ENCODE peak calls at places on chromosomes 3 and 15, in ten cellular contexts. I is breast epithelium, B is transverse colon, A is HCT116, T is esophagus muscularis mucosa, N is spleen, J is SK-N-SH, Y is vagina, G is K562, L is suprapubic skin. M is an unnamed sample.

GRCh38 chr3:15345051-15345607 is 12.7 kb upstream of the SH3BP5 start:
- DNase-seq in L (no peak), J (no peak), T (no peak), I (no peak), B (peak), N (no peak), Y (no peak), A (no peak), G (no peak), M (no peak)

GRCh38 chr3:13133471-13133981 is 60.3 kb upstream of the IQSEC1 start:
- DNase-seq in T (no peak), G (no peak), I (peak), J (no peak), B (peak), Y (no peak), N (peak), L (peak), A (no peak), M (peak)

GRCh38 chr3:61663728-61664492 is 102.5 kb downstream of the PTPRG start:
- DNase-seq in I (no peak), B (no peak), A (peak), L (no peak), T (no peak), N (no peak), J (peak), Y (no peak), G (no peak), M (no peak)

GRCh38 chr3:171908731-171909130 is 65.6 kb downstream of the TMEM212 start:
- DNase-seq in A (no peak), L (no peak), G (no peak), N (no peak), B (no peak), I (no peak), J (no peak), Y (no peak), T (no peak), M (no peak)

GRCh38 chr3:60893946-60894345 is 357.3 kb downstream of the FHIT start:
- DNase-seq in N (no peak), T (no peak), Y (no peak), A (no peak), B (no peak), I (no peak), J (no peak), G (no peak), L (no peak), M (no peak)

GRCh38 chr3:110804856-110805255 is 266.8 kb upstream of the NECTIN3 start:
- DNase-seq in B (peak), J (no peak), N (no peak), I (no peak), T (no peak), G (no peak), Y (no peak), A (no peak), L (no peak), M (no peak)

GRCh38 chr3:56119575-56120349 is 348.5 kb downstream of the ERC2 start:
- DNase-seq in B (no peak), A (no peak), G (no peak), N (no peak), L (peak), J (no peak), T (peak), I (no peak), Y (no peak), M (no peak)

GRCh38 chr3:136428167-136428566 is 178.0 kb downstream of the PCCB start:
- DNase-seq in T (no peak), A (no peak), L (no peak), J (peak), G (no peak), I (no peak), N (no peak), Y (no peak), B (no peak), M (no peak)

GRCh38 chr3:42520906-42521305 is 18.5 kb downstream of the VIPR1 start:
- DNase-seq in I (no peak), Y (no peak), J (no peak), N (no peak), T (no peak), G (no peak), L (no peak), A (no peak), B (no peak), M (no peak)

GRCh38 chr3:11601446-11602241 is 42.1 kb downstream of the VGLL4 start:
- DNase-seq in T (no peak), J (no peak), I (no peak), B (no peak), A (no peak), G (no peak), Y (no peak), L (no peak), N (peak), M (peak)

GRCh38 chr3:189122526-189123205 is 49.1 kb upstream of the TPRG1 start:
- DNase-seq in B (no peak), N (no peak), T (no peak), A (no peak), Y (no peak), I (no peak), J (no peak), L (no peak), G (no peak), M (no peak)

GRCh38 chr3:187858086-187858485 is 112.8 kb upstream of the BCL6 start:
- DNase-seq in N (no peak), J (no peak), I (no peak), L (no peak), G (no peak), T (no peak), A (no peak), B (no peak), Y (no peak), M (no peak)

GRCh38 chr15:85407421-85408269 is 27.2 kb downstream of the AKAP13 start:
- DNase-seq in L (no peak), N (no peak), A (no peak), I (no peak), T (no peak), J (no peak), B (no peak), G (no peak), Y (no peak), M (no peak)

GRCh38 chr3:190261015-190261414 is 61.2 kb downstream of the CLDN1 start:
- DNase-seq in J (no peak), B (no peak), G (no peak), L (no peak), N (no peak), A (no peak), T (no peak), Y (no peak), I (no peak), M (no peak)

GRCh38 chr3:15636028-15636709 is 34.6 kb downstream of the BTD start:
- DNase-seq in J (no peak), B (no peak), L (no peak), Y (no peak), G (no peak), T (no peak), A (peak), N (no peak), I (no peak), M (no peak)

GRCh38 chr3:46935168-46935858 is 41.2 kb downstream of the CCDC12 start:
- DNase-seq in G (peak), Y (no peak), J (peak), N (peak), A (peak), B (peak), I (peak), T (no peak), L (no peak), M (peak)

GRCh38 chr15:90598679-90599078 is 69.0 kb downstream of the CRTC3 start:
- DNase-seq in J (no peak), G (no peak), B (no peak), L (no peak), A (no peak), I (no peak), N (no peak), T (no peak), Y (no peak), M (no peak)

GRCh38 chr15:60704129-60704528 is 225.2 kb upstream of the ICE2 start:
- DNase-seq in I (no peak), G (no peak), Y (no peak), L (no peak), N (no peak), B (peak), A (no peak), T (no peak), J (no peak), M (no peak)

GRCh38 chr15:40097968-40098476 is 10.7 kb downstream of the BMF start:
- DNase-seq in N (peak), A (no peak), G (peak), B (peak), J (no peak), I (no peak), T (no peak), L (no peak), Y (no peak), M (peak)

GRCh38 chr3:41198950-41199865 is at the start of gene CTNNB1:
- DNase-seq in T (peak), I (peak), G (peak), J (peak), B (peak), L (peak), A (peak), Y (no peak), N (peak), M (peak)

GRCh38 chr3:42192334-42193200 is 73.4 kb downstream of the CCK start:
- DNase-seq in Y (no peak), N (no peak), T (no peak), A (no peak), I (no peak), L (no peak), G (no peak), J (no peak), B (no peak), M (no peak)

GRCh38 chr15:68354268-68354667 is 76.7 kb downstream of the FEM1B start:
- DNase-seq in L (no peak), B (no peak), A (no peak), T (no peak), N (peak), Y (no peak), G (no peak), J (no peak), I (no peak), M (no peak)

GRCh38 chr3:17831366-17831765 is 88.9 kb upstream of the TBC1D5 start:
- DNase-seq in T (no peak), J (no peak), Y (no peak), A (no peak), I (no peak), N (no peak), G (no peak), B (no peak), L (no peak), M (no peak)

GRCh38 chr3:171333784-171334464 is 126.3 kb downstream of the TNIK start:
- DNase-seq in I (no peak), T (no peak), J (no peak), A (no peak), B (no peak), G (peak), N (no peak), Y (no peak), L (no peak), M (no peak)

GRCh38 chr3:68889328-68889727 is 43.0 kb downstream of the TAFA4 start:
- DNase-seq in A (no peak), Y (no peak), G (no peak), B (no peak), L (no peak), T (no peak), N (no peak), I (no peak), J (no peak), M (no peak)

GRCh38 chr15:34610388-34610787 is 26.9 kb upstream of the GOLGA8B start:
- DNase-seq in J (no peak), T (no peak), B (no peak), L (no peak), N (no peak), G (no peak), I (no peak), A (peak), Y (no peak), M (no peak)

GRCh38 chr3:46089237-46090011 is 62.1 kb upstream of the XCR1 start:
- DNase-seq in L (peak), I (no peak), G (no peak), T (peak), A (no peak), J (no peak), N (peak), Y (peak), B (peak), M (peak)

GRCh38 chr3:11260460-11260859 is 11.7 kb upstream of the ATG7 start:
- DNase-seq in G (no peak), A (no peak), Y (no peak), I (no peak), N (no peak), B (no peak), J (no peak), T (no peak), L (no peak), M (no peak)

GRCh38 chr3:146162561-146162960 is 1.6 kb upstream of the PLOD2 start:
- DNase-seq in B (no peak), T (no peak), I (no peak), L (no peak), N (no peak), A (no peak), Y (no peak), J (no peak), G (no peak), M (no peak)

GRCh38 chr3:14179795-14180194 is 1.2 kb downstream of the LSM3 start:
- DNase-seq in I (no peak), B (no peak), G (no peak), J (no peak), T (no peak), Y (no peak), A (no peak), L (no peak), N (no peak), M (no peak)

GRCh38 chr3:125148016-125148812 is 64.3 kb downstream of the SLC12A8 start:
- DNase-seq in T (no peak), N (no peak), J (no peak), G (no peak), Y (no peak), A (no peak), I (no peak), L (no peak), B (no peak), M (no peak)

DNA sequence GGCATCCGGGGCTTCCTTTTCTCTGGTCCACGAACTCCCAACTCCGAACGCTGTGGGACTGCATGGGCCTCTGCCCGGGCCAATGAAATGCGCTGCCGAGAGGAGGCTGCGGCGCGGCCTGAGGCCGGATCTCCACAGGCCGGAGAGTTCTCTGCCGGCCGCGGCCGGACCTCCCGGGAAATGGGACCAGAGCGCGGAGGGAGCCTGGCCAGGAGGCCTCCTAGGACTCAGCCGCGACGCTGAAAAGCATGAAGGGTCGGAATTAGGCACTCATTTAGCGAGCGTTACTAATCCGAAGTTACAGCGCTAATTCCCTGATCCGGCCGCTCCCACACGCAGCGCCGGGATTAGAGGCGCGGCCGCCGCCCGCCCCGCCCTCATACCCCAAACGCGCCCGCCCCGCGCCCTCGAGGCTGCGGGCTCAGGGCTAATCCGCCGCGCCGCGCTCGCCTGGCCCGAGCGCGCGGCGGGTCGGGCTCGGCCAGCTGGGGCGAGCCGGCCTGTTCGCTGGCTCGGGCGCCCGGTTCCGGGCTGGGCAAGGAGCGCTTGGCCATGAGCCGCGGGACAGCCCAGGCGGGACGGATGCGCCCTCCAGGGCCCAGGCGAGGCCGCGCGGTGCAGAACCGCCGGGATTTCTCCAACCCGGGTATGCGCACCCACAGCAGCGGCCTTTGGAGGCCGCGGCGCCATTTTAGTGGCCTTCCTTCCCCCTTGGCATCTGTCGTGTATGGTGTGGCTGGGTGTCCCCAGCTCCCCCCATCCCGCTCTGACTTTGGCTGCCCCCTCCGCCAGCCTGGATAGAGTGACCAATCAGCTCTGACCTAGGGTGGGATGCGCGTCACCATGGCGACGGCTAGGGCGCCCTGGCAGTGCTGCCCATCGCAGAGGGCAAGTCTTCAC is 36.8 kb upstream of the POLG start:
- DNase-seq in N (no peak), L (no peak), Y (no peak), I (no peak), B (no peak), G (peak), T (no peak), J (no peak), A (no peak), M (no peak)
- H3K4me3 ChIP-seq in N (peak), L (peak), Y (peak), I (peak), B (no peak), G (no peak), T (peak), J (no peak), A (no peak), M (peak)

GRCh38 chr15:82046668-82047492 is 1.1 kb upstream of the MEX3B start:
- DNase-seq in N (peak), B (peak), Y (no peak), G (peak), L (peak), J (peak), A (peak), I (peak), T (peak), M (peak)
- TF ChIP-seq POLR2AphosphoS5 in N (peak), B (peak), Y (no peak), G (no peak), L (no peak), J (peak), A (no peak), I (no peak), T (no peak), M (peak)

DNA sequence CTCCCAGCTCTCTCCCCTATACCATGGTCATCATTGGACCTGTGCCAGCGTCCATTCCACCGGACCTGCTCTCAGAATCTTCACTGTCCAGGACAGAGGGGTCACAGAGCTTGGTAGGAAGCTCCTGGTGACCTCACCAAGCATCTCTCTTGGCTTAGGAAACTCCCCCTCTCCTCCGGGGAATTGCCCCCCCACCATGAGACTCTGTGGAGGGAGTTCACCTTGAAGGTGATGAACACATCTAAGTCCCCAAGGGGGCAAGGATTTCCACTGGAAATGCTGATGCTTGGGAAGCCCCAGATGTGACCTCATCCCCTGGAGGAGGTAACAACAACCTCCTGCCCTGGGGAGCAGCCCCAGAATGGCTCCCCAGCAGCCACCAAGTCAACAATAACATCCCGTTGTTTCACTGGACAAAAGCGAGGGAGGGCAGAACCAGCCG is 3.2 kb downstream of the SEMA7A start:
- DNase-seq in B (no peak), L (no peak), J (no peak), A (no peak), Y (no peak), I (no peak), N (no peak), G (no peak), T (no peak), M (no peak)
- H3K4me3 ChIP-seq in B (no peak), L (no peak), J (no peak), A (no peak), Y (no peak), I (no peak), N (peak), G (no peak), T (no peak), M (no peak)

GRCh38 chr3:195096484-195097330 is 174.3 kb downstream of the XXYLT1 start:
- DNase-seq in G (no peak), I (peak), A (no peak), B (no peak), T (no peak), N (peak), L (no peak), J (no peak), Y (no peak), M (no peak)
- TF ChIP-seq POLR2AphosphoS5 in G (no peak), I (no peak), A (no peak), B (no peak), T (no peak), N (no peak), L (no peak), J (no peak), Y (no peak), M (no peak)